ENCODE peak calls at places on chromosomes 11 and 22, in eight cellular contexts. N is AG08395; T is AG09319; X is pons; V is activated CD4-positive, CD25-positive, alpha-beta regulatory T cell treated with anti-CD3 and anti-CD28 coated beads, Interleukin-2, amount 50 U/mL, for 72 hours; Y is stimulated activated CD4-positive, alpha-beta T cell treated with anti-CD3 and anti-CD28 coated beads, TNF-alpha, amount 100 ng/mL, for 1 hour; B is midbrain; D is HS-27A. O is an unnamed sample.

GRCh38 chr22:35109613-35110012 is 43.7 kb downstream of the ISX start:
- DNase-seq in N (no peak), T (no peak), X (no peak), V (no peak), Y (no peak), B (no peak), D (no peak), O (no peak)

GRCh38 chr22:30114356-30114755 is 34.1 kb downstream of the HORMAD2 start:
- DNase-seq in N (no peak), T (no peak), X (no peak), V (no peak), Y (no peak), B (no peak), D (no peak), O (no peak)

GRCh38 chr11:113991170-113991569 is 16.3 kb downstream of the HTR3A start:
- DNase-seq in N (peak; percentile 48), T (no peak), X (no peak), V (no peak), Y (no peak), B (no peak), D (no peak), O (no peak)

GRCh38 chr11:117908959-117909610 is 20.1 kb downstream of the TMPRSS13 start:
- DNase-seq in N (no peak), T (no peak), X (no peak), V (no peak), Y (no peak), B (no peak), D (no peak), O (no peak)

GRCh38 chr11:74683279-74683871 is 47.9 kb downstream of the CHRDL2 start:
- DNase-seq in N (peak; percentile 43), T (no peak), X (peak; percentile 80), V (no peak), Y (no peak), B (peak; percentile 88), D (no peak), O (no peak)

GRCh38 chr22:47599753-47600152 is 837.3 kb downstream of the TBC1D22A start:
- DNase-seq in N (no peak), T (no peak), X (no peak), V (no peak), Y (no peak), B (no peak), D (no peak), O (no peak)

GRCh38 chr11:69943506-69943905 is 124.3 kb upstream of the FGF3 start:
- DNase-seq in N (no peak), T (no peak), X (no peak), V (no peak), Y (no peak), B (no peak), D (no peak), O (no peak)

GRCh38 chr11:72627594-72628281 is 46.5 kb downstream of the PDE2A start:
- DNase-seq in N (no peak), T (no peak), X (peak; percentile 90), V (no peak), Y (no peak), B (peak; percentile 45), D (no peak), O (no peak)

GRCh38 chr11:21949741-21950413 is 243.0 kb upstream of the ANO5 start:
- DNase-seq in N (no peak), T (no peak), X (no peak), V (no peak), Y (no peak), B (no peak), D (no peak), O (no peak)

GRCh38 chr22:19840059-19840458 is 14.6 kb downstream of the GNB1L start:
- DNase-seq in N (no peak), T (no peak), X (no peak), V (no peak), Y (no peak), B (no peak), D (no peak), O (no peak)

GRCh38 chr11:93133710-93134109 is 64.1 kb downstream of the SLC36A4 start:
- DNase-seq in N (peak; percentile 14), T (no peak), X (no peak), V (no peak), Y (no peak), B (no peak), D (no peak), O (no peak)

GRCh38 chr22:32706149-32706548 is 95.4 kb upstream of the TIMP3 start:
- DNase-seq in N (no peak), T (no peak), X (no peak), V (no peak), Y (no peak), B (no peak), D (no peak), O (no peak)

GRCh38 chr11:11528986-11529385 is 92.8 kb downstream of the GALNT18 start:
- DNase-seq in N (no peak), T (no peak), X (no peak), V (no peak), Y (no peak), B (no peak), D (no peak), O (no peak)

GRCh38 chr22:49447837-49448236 is 379.8 kb downstream of the BRD1 start:
- DNase-seq in N (no peak), T (no peak), X (no peak), V (no peak), Y (no peak), B (no peak), D (no peak), O (no peak)

GRCh38 chr11:112421854-112422253 is 161.2 kb upstream of the PLET1 start:
- DNase-seq in N (no peak), T (no peak), X (no peak), V (no peak), Y (no peak), B (no peak), D (no peak), O (no peak)

GRCh38 chr11:47271961-47272661 is 2.2 kb downstream of the MADD start:
- DNase-seq in N (no peak), T (no peak), X (peak; percentile 54), V (no peak), Y (no peak), B (peak; percentile 9), D (no peak), O (no peak)

GRCh38 chr11:22558638-22559037 is 67.0 kb downstream of the FANCF start:
- DNase-seq in N (no peak), T (no peak), X (no peak), V (no peak), Y (no peak), B (peak; percentile 1), D (no peak), O (no peak)

GRCh38 chr22:34236527-34236926 is 316.3 kb upstream of the LARGE1 start:
- DNase-seq in N (no peak), T (no peak), X (peak; percentile 3), V (no peak), Y (no peak), B (no peak), D (no peak), O (no peak)

GRCh38 chr11:61027141-61027840 is 55.8 kb downstream of the CD6 start:
- DNase-seq in N (no peak), T (no peak), X (no peak), V (peak; percentile 37), Y (no peak), B (no peak), D (no peak), O (no peak)

GRCh38 chr22:19059481-19060278 is 62.5 kb downstream of the DGCR2 start:
- DNase-seq in N (no peak), T (no peak), X (no peak), V (no peak), Y (no peak), B (no peak), D (no peak), O (no peak)

GRCh38 chr11:19628018-19628417 is 84.6 kb upstream of the NAV2 start:
- DNase-seq in N (peak; percentile 90), T (no peak), X (no peak), V (no peak), Y (no peak), B (peak; percentile 16), D (no peak), O (no peak)

GRCh38 chr11:8070417-8071101 is 10.5 kb upstream of the TUB start:
- DNase-seq in N (peak; percentile 76), T (no peak), X (no peak), V (no peak), Y (no peak), B (no peak), D (no peak), O (no peak)

GRCh38 chr11:115256326-115257197 is 247.7 kb downstream of the CADM1 start:
- DNase-seq in N (no peak), T (no peak), X (no peak), V (no peak), Y (no peak), B (no peak), D (no peak), O (no peak)

GRCh38 chr11:73241300-73241699 is 23.2 kb downstream of the P2RY2 start:
- DNase-seq in N (no peak), T (no peak), X (no peak), V (no peak), Y (no peak), B (no peak), D (no peak), O (no peak)

GRCh38 chr11:13685461-13686108 is 17.1 kb downstream of the FAR1 start:
- DNase-seq in N (no peak), T (no peak), X (peak; percentile 29), V (no peak), Y (no peak), B (no peak), D (no peak), O (no peak)

GRCh38 chr22:50621491-50621880 is 6.5 kb downstream of the ARSA start:
- DNase-seq in N (no peak), T (no peak), X (peak; percentile 42), V (peak; percentile 51), Y (no peak), B (no peak), D (no peak), O (no peak)

GRCh38 chr11:44893250-44894216 is 57.1 kb downstream of the TP53I11 start:
- DNase-seq in N (no peak), T (no peak), X (peak; percentile 17), V (no peak), Y (no peak), B (peak; percentile 47), D (no peak), O (no peak)

GRCh38 chr22:39498368-39498767 is 3.7 kb upstream of the MIEF1 start:
- DNase-seq in N (no peak), T (no peak), X (peak; percentile 61), V (no peak), Y (no peak), B (peak; percentile 30), D (no peak), O (no peak)

GRCh38 chr11:17743026-17743807 is 8.6 kb downstream of the KCNC1 start:
- DNase-seq in N (no peak), T (no peak), X (no peak), V (no peak), Y (no peak), B (no peak), D (no peak), O (no peak)

GRCh38 chr22:27581688-27582087 is 219.9 kb downstream of the MN1 start:
- DNase-seq in N (peak; percentile 70), T (peak; percentile 61), X (peak; percentile 67), V (no peak), Y (no peak), B (peak; percentile 53), D (no peak), O (no peak)

GRCh38 chr22:29344137-29344536 is 28.6 kb upstream of the RASL10A start:
- DNase-seq in N (peak; percentile 96), T (peak; percentile 75), X (peak; percentile 54), V (no peak), Y (no peak), B (peak; percentile 53), D (no peak), O (no peak)

GRCh38 chr22:27312567-27313507 is 488.7 kb downstream of the MN1 start:
- DNase-seq in N (no peak), T (no peak), X (no peak), V (no peak), Y (no peak), B (no peak), D (no peak), O (no peak)

GRCh38 chr11:62025429-62026105 is 58.1 kb upstream of the FTH1 start:
- DNase-seq in N (peak; percentile 90), T (peak; percentile 66), X (peak; percentile 72), V (peak; percentile 47), Y (peak; percentile 1), B (peak; percentile 38), D (no peak), O (peak; percentile 34)

GRCh38 chr22:37904572-37905533 is 1.2 kb upstream of the MICALL1 start:
- DNase-seq in N (peak; percentile 97), T (peak; percentile 79), X (peak; percentile 49), V (no peak), Y (no peak), B (peak; percentile 68), D (peak; percentile 91), O (peak; percentile 22)

O was measured in activated B cell treated with CpG ODN at 0.5 μM for 24 hours.